ENCODE peak calls at places on chromosomes 1 and 21, in nine cellular contexts. T is stimulated activated CD8-positive, alpha-beta memory T cell treated with anti-CD3 and anti-CD28 coated beads, Interleukin-15, amount 100 ng/mL, for 1 hour; A is activated CD8-positive, alpha-beta memory T cell treated with anti-CD3 and anti-CD28 coated beads for 24 hours; E is kidney; H is smooth muscle cell of the brain vasculature; K is occipital lobe; J is iris pigment epithelial cell; C is activated T-helper 1 cell treated with anti-CD3 and anti-CD28 coated beads, Interleukin-12 subunit alpha, Interleukin-12 subunit beta, Interleukin-2, Interleukin-4 antibody, amounts not matched to agents 30 ng/mL and 10 ng/mL and 1 ng/mL, durations not matched to agents 14 hours and 24 hours and 36 hours; N is hepatocyte. M is an unnamed sample.

GRCh38 chr1:227934476-227935313 is 13.0 kb downstream of the WNT9A start:
- DNase-seq in T (no peak), A (no peak), E (no peak), H (no peak), K (no peak), J (peak), C (peak), N (peak), M (no peak)

GRCh38 chr1:243269461-243269801 is 13.6 kb downstream of the SDCCAG8 start:
- DNase-seq in T (no peak), A (no peak), E (no peak), H (no peak), K (no peak), J (no peak), C (no peak), N (no peak), M (no peak)

GRCh38 chr1:220300442-220301121 is 28.3 kb upstream of the RAB3GAP2 start:
- DNase-seq in T (no peak), A (no peak), E (no peak), H (peak), K (peak), J (peak), C (no peak), N (peak), M (peak)

GRCh38 chr1:234919061-234919755 is 209.4 kb downstream of the TOMM20 start:
- DNase-seq in T (no peak), A (no peak), E (peak), H (no peak), K (no peak), J (no peak), C (no peak), N (no peak), M (no peak)

GRCh38 chr1:182111496-182111895 is 50.0 kb upstream of the ZNF648 start:
- DNase-seq in T (no peak), A (no peak), E (no peak), H (no peak), K (no peak), J (no peak), C (no peak), N (no peak), M (no peak)

GRCh38 chr1:239386453-239387303 is at the start of gene CHRM3:
- DNase-seq in T (no peak), A (peak), E (peak), H (no peak), K (peak), J (peak), C (no peak), N (peak), M (no peak)

GRCh38 chr1:1826356-1827088 is 48.3 kb upstream of the NADK start:
- DNase-seq in T (no peak), A (no peak), E (no peak), H (no peak), K (no peak), J (no peak), C (no peak), N (no peak), M (no peak)

GRCh38 chr1:20160034-20160433 is 20.9 kb downstream of the PLA2G2F start:
- DNase-seq in T (no peak), A (no peak), E (peak), H (no peak), K (no peak), J (no peak), C (no peak), N (no peak), M (no peak)

GRCh38 chr1:234315091-234315541 is 58.1 kb upstream of the COA6 start:
- DNase-seq in T (no peak), A (no peak), E (no peak), H (no peak), K (no peak), J (peak), C (no peak), N (no peak), M (no peak)

GRCh38 chr1:184753608-184754478 is 815 bp downstream of the EDEM3 start:
- DNase-seq in T (no peak), A (no peak), E (peak), H (no peak), K (peak), J (peak), C (peak), N (peak), M (no peak)

GRCh38 chr1:64744492-64745180 is at the start of gene RAVER2:
- DNase-seq in T (peak), A (peak), E (peak), H (no peak), K (peak), J (peak), C (peak), N (peak), M (no peak)

GRCh38 chr1:31055501-31055900 is 10.0 kb downstream of the PUM1 start:
- DNase-seq in T (no peak), A (no peak), E (no peak), H (no peak), K (no peak), J (no peak), C (no peak), N (no peak), M (no peak)

GRCh38 chr1:97364086-97364485 is 556.7 kb downstream of the DPYD start:
- DNase-seq in T (no peak), A (no peak), E (no peak), H (no peak), K (no peak), J (peak), C (no peak), N (no peak), M (no peak)

GRCh38 chr1:34683616-34684015 is 71.2 kb upstream of the GJB5 start:
- DNase-seq in T (no peak), A (no peak), E (no peak), H (no peak), K (no peak), J (no peak), C (no peak), N (no peak), M (no peak)

GRCh38 chr1:116766616-116767469 is 12.6 kb downstream of the CD2 start:
- DNase-seq in T (no peak), A (peak), E (no peak), H (no peak), K (no peak), J (no peak), C (no peak), N (no peak), M (peak)

GRCh38 chr1:89545264-89546038 is 20.8 kb downstream of the LRRC8B start:
- DNase-seq in T (no peak), A (no peak), E (no peak), H (no peak), K (no peak), J (peak), C (peak), N (peak), M (no peak)

GRCh38 chr1:59752556-59753412 is 62.0 kb upstream of the HOOK1 start:
- DNase-seq in T (no peak), A (no peak), E (no peak), H (no peak), K (no peak), J (no peak), C (no peak), N (no peak), M (no peak)

GRCh38 chr1:86409416-86410021 is 13.4 kb upstream of the ODF2L start:
- DNase-seq in T (no peak), A (no peak), E (no peak), H (no peak), K (no peak), J (no peak), C (no peak), N (peak), M (no peak)

GRCh38 chr21:33032434-33033047 is 6.8 kb downstream of the OLIG2 start:
- DNase-seq in T (no peak), A (no peak), E (no peak), H (no peak), K (no peak), J (no peak), C (no peak), N (no peak), M (no peak)